ENCODE peak calls at places on chromosomes 1 and 21, in seven cellular contexts. E is psoas muscle; B is IMR-90; P is NCI-H1092; X is stimulated activated naive B cell treated with anti-CD40 and anti-IgM and Interleukin-4, amounts not matched to agents 10 μg/mL and 1 μg/mL and 100 μg/mL, for 72 hours; D is uterus; W is SHP77. O is an unnamed sample.
A peak's percentile ranks its signal among the peaks of the same experiment; 100 is the strongest.

GRCh38 chr1:33931115-33931475 is 67.2 kb downstream of the HMGB4 start:
- DNase-seq in D (no peak), P (peak; percentile 88), B (no peak), X (no peak), W (no peak), E (no peak), O (no peak)

GRCh38 chr1:115112496-115113375 is 23.4 kb upstream of the TSPAN2 start:
- DNase-seq in E (no peak), D (peak; percentile 38), W (peak; percentile 3), P (no peak), X (no peak), B (no peak), O (no peak)

GRCh38 chr1:57188169-57188568 is 222.4 kb upstream of the C8B start:
- DNase-seq in D (no peak), P (no peak), E (no peak), W (no peak), B (peak; percentile 25), X (no peak), O (no peak)

GRCh38 chr1:203000217-203000944 is 6.8 kb upstream of the TMEM183A start:
- DNase-seq in P (no peak), D (no peak), B (no peak), E (no peak), X (no peak), W (no peak), O (no peak)

GRCh38 chr1:15684042-15684461 is at the start of gene PLEKHM2:
- DNase-seq in D (peak; percentile 39), B (peak; percentile 35), X (no peak), E (peak; percentile 45), P (no peak), W (no peak), O (no peak)

GRCh38 chr1:6280761-6281451 is 20.0 kb upstream of the GPR153 start:
- DNase-seq in W (peak; percentile 25), B (no peak), P (no peak), D (no peak), E (peak; percentile 42), X (no peak), O (no peak)

GRCh38 chr1:232950919-232951579 is 638 bp downstream of the NTPCR start:
- DNase-seq in E (no peak), W (no peak), D (no peak), X (no peak), P (no peak), B (peak; percentile 17), O (no peak)

GRCh38 chr21:40924641-40925040 is 77.7 kb upstream of the DSCAM start:
- DNase-seq in W (no peak), X (no peak), P (no peak), B (no peak), D (no peak), E (no peak), O (no peak)

GRCh38 chr1:3105167-3105863 is 36.3 kb downstream of the PRDM16 start:
- DNase-seq in D (no peak), P (no peak), W (no peak), E (no peak), B (no peak), X (no peak), O (no peak)

GRCh38 chr1:116908821-116909510 is 750 bp upstream of the PTGFRN start:
- DNase-seq in W (no peak), P (no peak), D (no peak), E (no peak), X (no peak), B (no peak), O (no peak)

GRCh38 chr1:22848374-22848773 is 124.3 kb downstream of the LACTBL1 start:
- DNase-seq in X (no peak), B (no peak), W (no peak), P (no peak), D (no peak), E (no peak), O (no peak)

GRCh38 chr1:110783292-110783918 is 89.5 kb upstream of the CD53 start:
- DNase-seq in W (peak; percentile 45), P (peak; percentile 32), E (no peak), D (no peak), B (peak; percentile 50), X (peak; percentile 24), O (peak; percentile 53)

O was measured in NCI-H748 treated with DMSO at 0.1 percent for 48 hours.